ENCODE peak calls at places on chromosomes 7 and 10, in four cellular contexts. Z, K, T and D are unnamed samples.

GRCh38 chr7:55369427-55369826 is 4.3 kb downstream of the LANCL2 start:
- DNase-seq in T (no peak), K (no peak), Z (no peak), D (no peak)

GRCh38 chr10:14665304-14665703 is 109.4 kb downstream of the FAM107B start:
- DNase-seq in Z (no peak), T (no peak), K (no peak), D (no peak)

GRCh38 chr10:97542169-97543024 is 30.2 kb upstream of the ANKRD2 start:
- DNase-seq in Z (no peak), K (no peak), T (peak), D (peak)

GRCh38 chr10:117621196-117621595 is 78.7 kb downstream of the EMX2 start:
- DNase-seq in Z (no peak), T (no peak), K (no peak), D (no peak)

GRCh38 chr7:93980744-93981479 is 23.2 kb downstream of the BET1 start:
- DNase-seq in K (no peak), Z (no peak), T (no peak), D (no peak)

GRCh38 chr10:110870823-110871235 is 899 bp upstream of the PDCD4 start:
- DNase-seq in Z (no peak), K (no peak), T (no peak), D (no peak)

GRCh38 chr7:100489824-100490223 is 6.1 kb downstream of the NYAP1 start:
- DNase-seq in T (peak), Z (no peak), K (no peak), D (no peak)

GRCh38 chr10:69344591-69345244 is 66.4 kb downstream of the HK1 start:
- DNase-seq in Z (peak), K (no peak), T (no peak), D (no peak)

GRCh38 chr7:73708961-73709360 is 10.5 kb downstream of the STX1A start:
- DNase-seq in Z (no peak), T (no peak), K (no peak), D (no peak)

GRCh38 chr10:79056736-79057391 is 11.9 kb upstream of the ZMIZ1 start:
- DNase-seq in Z (no peak), T (no peak), K (no peak), D (no peak)